ENCODE peak calls at places on chromosomes 11 and 22, in four cellular contexts. T is kidney epithelial cell, M is hepatocyte, B is pancreas. X is an unnamed sample.

GRCh38 chr11:79352304-79352703 is 88.5 kb downstream of the TENM4 start:
- DNase-seq in T (no peak), B (no peak), M (no peak), X (no peak)

GRCh38 chr22:33971561-33971961 is 51.3 kb upstream of the LARGE1 start:
- DNase-seq in T (peak), M (peak), B (no peak), X (no peak)

GRCh38 chr11:11037162-11037732 is 179.4 kb upstream of the ZBED5 start:
- DNase-seq in M (no peak), T (no peak), B (no peak), X (no peak)

GRCh38 chr22:18010263-18010662 is 14.1 kb downstream of the MICAL3 start:
- DNase-seq in T (no peak), M (no peak), B (no peak), X (no peak)

GRCh38 chr22:40685406-40685805 is 6.1 kb downstream of the MCHR1 start:
- DNase-seq in T (no peak), M (no peak), B (no peak), X (no peak)

GRCh38 chr11:85758026-85758425 is 52.9 kb downstream of the SYTL2 start:
- DNase-seq in T (no peak), M (no peak), B (no peak), X (no peak)

GRCh38 chr11:43997022-43997665 is 50.6 kb upstream of the ACCSL start:
- DNase-seq in M (no peak), B (no peak), T (no peak), X (no peak)

GRCh38 chr11:32705309-32706033 is 89.0 kb downstream of the CCDC73 start:
- DNase-seq in T (no peak), B (no peak), M (no peak), X (no peak)

GRCh38 chr11:3021125-3021524 is 29.0 kb upstream of the NAP1L4 start:
- DNase-seq in T (no peak), B (peak), M (peak), X (no peak)

GRCh38 chr11:105219269-105219668 is 79.7 kb upstream of the CARD18 start:
- DNase-seq in T (no peak), B (no peak), M (no peak), X (no peak)

GRCh38 chr11:61771995-61772455 is 19.6 kb downstream of the MYRF start:
- DNase-seq in T (no peak), M (peak), B (no peak), X (no peak)

GRCh38 chr11:15234796-15235195 is 120.1 kb downstream of the INSC start:
- DNase-seq in M (no peak), T (no peak), B (no peak), X (no peak)

GRCh38 chr11:83306385-83307080 is 20.4 kb upstream of the CCDC90B start:
- DNase-seq in M (no peak), B (no peak), T (no peak), X (no peak)

GRCh38 chr11:106998126-106998525 is 20.1 kb downstream of the GUCY1A2 start:
- DNase-seq in M (no peak), B (no peak), T (no peak), X (no peak)

GRCh38 chr11:134340354-134340964 is 8.7 kb downstream of the GLB1L2 start:
- DNase-seq in B (no peak), T (no peak), M (no peak), X (no peak)

GRCh38 chr11:83070878-83071640 is 638 bp downstream of the RAB30 start:
- DNase-seq in T (no peak), M (peak), B (no peak), X (no peak)

GRCh38 chr11:80096736-80097135 is 655.9 kb upstream of the TENM4 start:
- DNase-seq in T (peak), B (no peak), M (no peak), X (no peak)

GRCh38 chr11:66891849-66892660 is 35.2 kb downstream of the LRFN4 start:
- DNase-seq in M (peak), T (peak), B (peak), X (peak)

GRCh38 chr11:24496728-24497396 is at the start of gene LUZP2:
- DNase-seq in M (peak), B (peak), T (no peak), X (peak)

GRCh38 chr11:128171496-128171895 is 415.9 kb downstream of the ETS1 start:
- DNase-seq in T (no peak), B (no peak), M (no peak), X (no peak)

GRCh38 chr11:70854891-70855556 is 397.4 kb downstream of the SHANK2 start:
- DNase-seq in M (no peak), B (peak), T (no peak), X (peak)

GRCh38 chr22:46295277-46295971 is 1.2 kb upstream of the GTSE1 start:
- DNase-seq in M (no peak), T (no peak), B (no peak), X (no peak)

GRCh38 chr11:62601114-62601363 is 626 bp downstream of the MTA2 start:
- DNase-seq in T (no peak), M (no peak), B (no peak), X (no peak)

GRCh38 chr11:128361451-128362020 is 225.8 kb downstream of the ETS1 start:
- DNase-seq in T (no peak), M (peak), B (peak), X (no peak)

GRCh38 chr22:39027717-39028116 is 6.8 kb downstream of the APOBEC3D start:
- DNase-seq in B (no peak), T (no peak), M (no peak), X (no peak)

GRCh38 chr22:29912605-29913398 is 29.8 kb downstream of the MTMR3 start:
- DNase-seq in M (peak), B (no peak), T (peak), X (no peak)

GRCh38 chr11:28963189-28963588 is 855.0 kb downstream of the METTL15 start:
- DNase-seq in B (no peak), M (no peak), T (no peak), X (no peak)

GRCh38 chr11:45174963-45175362 is 28.5 kb downstream of the PRDM11 start:
- DNase-seq in T (no peak), M (no peak), B (no peak), X (no peak)

GRCh38 chr11:6586434-6587359 is 16.7 kb downstream of the RRP8 start:
- DNase-seq in T (no peak), M (peak), B (no peak), X (no peak)

GRCh38 chr11:24739637-24740036 is 242.8 kb downstream of the LUZP2 start:
- DNase-seq in M (no peak), T (no peak), B (no peak), X (no peak)

GRCh38 chr11:64998690-64999431 is 2.1 kb upstream of the BATF2 start:
- DNase-seq in T (no peak), M (peak), B (peak), X (no peak)

GRCh38 chr11:118139578-118139977 is 13.0 kb downstream of the SCN4B start:
- DNase-seq in B (no peak), M (no peak), T (no peak), X (no peak)

GRCh38 chr11:17748044-17748443 is 13.5 kb downstream of the KCNC1 start:
- DNase-seq in M (no peak), B (no peak), T (no peak), X (no peak)

GRCh38 chr22:24105661-24106060 is 75.6 kb upstream of the SUSD2 start:
- DNase-seq in M (no peak), B (no peak), T (no peak), X (no peak)

GRCh38 chr11:29018631-29019030 is 910.4 kb downstream of the METTL15 start:
- DNase-seq in B (no peak), T (peak), M (no peak), X (no peak)

GRCh38 chr22:48950151-48950915 is 877.3 kb downstream of the BRD1 start:
- DNase-seq in M (peak), T (no peak), B (no peak), X (no peak)

GRCh38 chr11:130817608-130817944 is 98.7 kb downstream of the SNX19 start:
- DNase-seq in T (no peak), M (peak), B (no peak), X (no peak)

GRCh38 chr11:64619811-64620285 is 28.8 kb downstream of the SLC22A12 start:
- DNase-seq in M (peak), T (no peak), B (peak), X (peak)

DNA sequence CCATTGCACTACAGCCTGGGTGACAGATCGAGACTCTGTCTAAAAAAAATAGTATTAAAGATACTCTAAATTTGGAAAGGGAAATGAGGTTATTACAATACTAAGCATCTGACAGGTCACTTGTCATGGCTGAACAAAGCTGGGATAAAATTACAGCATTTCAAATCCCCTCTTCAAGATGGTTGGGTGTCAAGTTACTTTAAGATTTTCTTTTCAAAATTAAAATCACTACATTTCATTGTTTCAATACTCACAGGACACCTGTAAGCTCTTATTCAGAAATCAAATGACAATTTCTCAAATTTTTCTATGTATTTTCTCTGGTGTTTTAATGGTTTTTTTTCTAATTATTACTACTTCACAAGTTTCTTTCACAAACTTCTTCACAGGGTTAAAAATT is 5.7 kb downstream of the TAF1D start:
- DNase-seq in T (no peak), M (no peak), B (no peak), X (no peak)
- H3K4me3 ChIP-seq in T (no peak), M (no peak), B (no peak), X (no peak)

GRCh38 chr11:125931681-125932080 is 14.2 kb upstream of the VSIG10L2 start:
- DNase-seq in M (no peak), T (no peak), B (no peak), X (no peak)

GRCh38 chr11:125932301-125932700 is 13.5 kb upstream of the VSIG10L2 start:
- DNase-seq in B (no peak), M (no peak), T (no peak), X (no peak)

GRCh38 chr11:125929445-125930075 is 16.3 kb upstream of the VSIG10L2 start:
- DNase-seq in B (no peak), T (no peak), M (no peak), X (no peak)

GRCh38 chr11:125931116-125931515 is 14.7 kb upstream of the VSIG10L2 start:
- DNase-seq in B (no peak), T (no peak), M (no peak), X (no peak)

DNA sequence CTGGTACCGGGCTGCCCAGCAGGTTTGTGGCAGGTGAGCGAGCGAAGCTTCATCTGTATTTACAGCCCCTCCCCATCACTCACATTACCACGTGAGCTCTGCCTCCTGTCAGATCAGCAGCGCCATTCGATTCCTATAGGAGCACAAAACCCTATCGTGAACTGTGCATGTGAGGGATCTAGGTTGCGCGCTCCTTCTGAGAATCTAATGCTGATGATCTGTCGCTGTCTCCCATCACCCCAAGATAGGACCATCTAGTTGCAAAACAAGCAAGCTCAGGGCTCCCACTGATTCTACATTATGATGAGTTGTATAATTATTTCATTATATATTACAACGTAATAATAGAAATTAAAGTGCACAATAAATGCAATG is 15.8 kb upstream of the VSIG10L2 start:
- DNase-seq in T (no peak), M (no peak), B (no peak), X (no peak)
- TF ChIP-seq CTCF in T (no peak), M (no peak), B (no peak), X (no peak)

GRCh38 chr11:96337541-96338530 is 5.2 kb downstream of the MAML2 start:
- DNase-seq in M (peak), B (no peak), T (no peak), X (no peak)
- H3K4me3 ChIP-seq in M (no peak), B (no peak), T (no peak), X (no peak)

GRCh38 chr22:50281384-50281760 is 11.2 kb upstream of the MAPK11 start:
- DNase-seq in T (no peak), M (no peak), B (no peak), X (no peak)
- TF ChIP-seq CTCF in T (no peak), M (no peak), B (no peak), X (no peak)

GRCh38 chr22:50251472-50252054 is 498 bp upstream of the HDAC10 start:
- DNase-seq in B (no peak), M (no peak), T (no peak), X (no peak)
- H3K4me3 ChIP-seq in B (peak), M (peak), T (peak), X (peak)

DNA sequence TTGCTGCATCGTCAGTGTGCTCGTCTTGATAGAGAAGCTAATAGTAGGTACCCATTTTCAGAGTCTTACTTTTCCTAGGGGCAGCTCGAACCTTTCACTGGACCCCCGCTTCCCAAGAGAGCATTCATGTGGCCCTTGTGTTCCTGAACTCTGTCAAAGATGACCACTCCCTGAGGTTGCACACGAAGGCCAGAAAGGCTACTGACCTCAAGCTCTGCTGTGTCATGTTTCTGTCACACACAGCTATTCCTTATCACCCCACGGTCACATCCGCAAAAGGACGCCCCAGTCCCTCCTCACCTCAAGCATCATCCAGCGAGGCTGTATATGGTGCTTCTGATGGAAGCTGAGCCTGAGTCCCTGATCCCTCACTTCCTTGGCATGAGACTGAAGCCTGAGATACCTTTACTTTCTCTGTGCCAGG is 171.5 kb downstream of the LDLRAD3 start:
- DNase-seq in T (no peak), M (no peak), B (no peak), X (no peak)
- TF ChIP-seq CTCF in T (no peak), M (no peak), B (no peak), X (no peak)

GRCh38 chr11:96257972-96258951 is 84.7 kb downstream of the MAML2 start:
- DNase-seq in T (no peak), M (no peak), B (no peak), X (no peak)
- H3K4me3 ChIP-seq in T (no peak), M (no peak), B (no peak), X (no peak)

GRCh38 chr11:113574171-113574570 is 99.0 kb upstream of the DRD2 start:
- DNase-seq in M (no peak), B (no peak), T (no peak), X (no peak)

GRCh38 chr11:113570906-113571305 is 95.7 kb upstream of the DRD2 start:
- DNase-seq in T (no peak), M (no peak), B (no peak), X (no peak)

GRCh38 chr11:113572349-113572748 is 97.2 kb upstream of the DRD2 start:
- DNase-seq in T (no peak), M (no peak), B (no peak), X (no peak)

GRCh38 chr11:113574586-113574985 is 99.4 kb upstream of the DRD2 start:
- DNase-seq in M (no peak), B (no peak), T (no peak), X (no peak)

DNA sequence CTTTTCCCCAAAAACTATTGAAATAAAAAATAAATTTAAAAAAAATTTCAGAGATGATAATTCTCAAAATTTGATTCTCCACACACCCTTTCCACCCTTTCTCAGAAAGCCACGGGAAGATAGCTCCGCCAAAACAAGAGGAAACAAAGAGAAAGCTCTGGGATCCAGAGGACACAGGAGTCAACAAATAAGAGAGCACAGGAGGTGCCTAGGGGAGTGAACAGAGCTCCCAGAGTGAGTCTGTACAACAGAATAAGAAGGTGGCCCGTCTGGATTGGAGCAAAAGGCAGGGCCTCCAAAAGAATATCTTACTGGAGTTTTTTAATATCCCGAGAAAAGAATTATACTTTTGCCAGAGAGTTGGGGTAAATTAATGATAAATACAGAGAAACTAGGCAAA is 96.3 kb upstream of the DRD2 start:
- DNase-seq in M (no peak), B (no peak), T (no peak), X (no peak)
- TF ChIP-seq CTCF in M (no peak), B (no peak), T (no peak), X (no peak)

DNA sequence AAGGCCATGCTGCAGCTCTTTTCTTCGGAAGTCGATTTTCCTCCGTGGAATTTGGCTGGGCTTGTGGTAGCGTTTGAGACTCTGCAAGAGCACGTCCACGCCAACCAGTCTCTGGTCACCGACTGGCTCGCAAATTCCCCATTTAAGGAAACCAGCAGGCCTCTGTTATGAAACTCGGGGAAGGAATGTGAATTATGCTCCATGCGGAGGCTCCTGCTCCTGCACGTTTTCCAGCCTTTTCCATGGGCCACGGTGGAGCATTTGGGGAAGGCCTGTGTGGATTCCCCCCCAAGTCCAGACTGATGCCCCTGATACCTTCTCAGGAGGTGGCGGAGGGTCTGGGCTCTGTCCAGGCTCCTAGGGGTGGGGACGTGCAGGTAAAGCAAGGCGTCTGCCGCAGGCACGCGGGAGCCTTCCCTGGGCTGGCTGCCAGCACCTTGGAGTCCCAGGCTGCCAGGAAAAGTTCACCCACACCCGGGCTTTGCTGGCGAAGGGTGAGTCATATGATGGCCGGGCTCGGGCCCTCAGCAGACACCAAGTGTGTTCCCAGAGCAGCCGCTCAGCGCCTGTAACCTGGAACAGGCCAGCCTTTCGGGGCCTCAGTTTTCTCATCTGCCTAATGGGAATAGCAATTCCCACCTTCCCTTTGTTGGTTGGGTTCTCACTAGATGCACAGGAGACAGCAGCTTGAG is 41.9 kb downstream of the LRP5 start:
- DNase-seq in M (peak), B (peak), T (peak), X (peak)
- H3K4me3 ChIP-seq in M (no peak), B (no peak), T (no peak), X (no peak)

X was measured in LNCaP clone FGC.